ENCODE peak calls at places on chromosomes 4 and X, in six cellular contexts. L, W, K, Z, A and I are unnamed samples.

GRCh38 chrX:93874554-93874953 is 200.5 kb downstream of the FAM133A start:
- DNase-seq in W (peak), K (no peak), Z (no peak), A (peak), L (no peak), I (peak)

GRCh38 chrX:65407157-65407626 is 127.4 kb downstream of the LAS1L start:
- DNase-seq in W (no peak), A (no peak), Z (no peak), L (no peak), K (no peak), I (no peak)

GRCh38 chr4:102826890-102827673 is at the start of gene UBE2D3:
- DNase-seq in A (peak), K (peak), W (peak), L (peak), Z (peak), I (peak)

GRCh38 chr4:68907230-68907629 is 44.4 kb downstream of the UGT2A3 start:
- DNase-seq in Z (no peak), A (no peak), L (no peak), W (no peak), K (no peak), I (peak)

GRCh38 chr4:100841911-100842310 is 324.1 kb upstream of the EMCN start:
- DNase-seq in K (no peak), Z (no peak), W (peak), L (peak), A (peak), I (peak)

GRCh38 chr4:61443813-61444510 is 243.8 kb downstream of the ADGRL3 start:
- DNase-seq in W (peak), L (peak), Z (no peak), A (peak), K (no peak), I (peak)

GRCh38 chr4:126955292-126956191 is 677.2 kb upstream of the INTU start:
- DNase-seq in A (no peak), L (no peak), W (no peak), K (no peak), Z (no peak), I (no peak)

GRCh38 chr4:99087887-99088484 is 602 bp downstream of the ADH5 start:
- DNase-seq in Z (peak), L (peak), A (peak), K (peak), W (peak), I (peak)

GRCh38 chrX:105845661-105846060 is 23.3 kb downstream of the NRK start:
- DNase-seq in L (no peak), W (no peak), K (no peak), A (no peak), Z (no peak), I (no peak)

GRCh38 chr4:10028910-10029309 is 7.6 kb upstream of the SLC2A9 start:
- DNase-seq in A (peak), Z (no peak), W (no peak), K (no peak), L (no peak), I (no peak)

GRCh38 chrX:119885554-119886428 is 9.9 kb upstream of the AKAP14 start:
- DNase-seq in W (peak), A (peak), K (no peak), Z (no peak), L (peak), I (no peak)

GRCh38 chr4:47907247-47907646 is 7.1 kb downstream of the NFXL1 start:
- DNase-seq in W (no peak), A (no peak), K (no peak), Z (no peak), L (no peak), I (no peak)

GRCh38 chr4:39802005-39802404 is 104.1 kb downstream of the UBE2K start:
- DNase-seq in W (no peak), Z (no peak), K (no peak), A (no peak), L (no peak), I (no peak)

GRCh38 chr4:184806246-184806550 is 19.6 kb downstream of the ACSL1 start:
- DNase-seq in W (no peak), Z (no peak), K (no peak), L (no peak), A (no peak), I (no peak)
- H3K4me3 ChIP-seq in W (no peak), Z (no peak), K (no peak), L (no peak), A (no peak), I (no peak)

DNA sequence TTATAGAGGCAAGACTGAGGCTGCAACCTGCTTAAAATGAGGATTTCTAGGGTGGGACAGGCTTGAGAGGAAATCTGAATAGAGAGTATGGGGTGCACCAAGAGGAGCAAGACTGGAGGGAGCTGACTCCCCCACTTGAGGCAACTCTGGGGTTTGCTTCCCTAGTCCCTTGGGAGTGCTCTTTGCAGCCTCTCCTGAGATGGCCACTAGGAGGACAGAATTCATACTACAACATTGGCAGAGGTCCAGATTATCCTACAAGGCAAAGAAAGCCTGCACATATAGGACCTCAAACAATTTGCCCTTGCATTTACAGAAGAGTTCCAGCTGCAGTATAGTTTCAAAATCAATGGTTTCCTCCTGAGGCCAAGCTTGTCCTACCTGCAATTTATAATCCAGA is 830.9 kb downstream of the TECRL start:
- DNase-seq in Z (no peak), K (no peak), A (no peak), L (no peak), W (no peak), I (no peak)
- TF ChIP-seq CTCF in Z (no peak), K (no peak), A (no peak), L (no peak), W (no peak), I (no peak)

GRCh38 chrX:108361316-108361715 is 76.9 kb downstream of the COL4A6 start:
- DNase-seq in W (peak), A (no peak), Z (no peak), K (no peak), L (peak), I (peak)

GRCh38 chrX:108362026-108362425 is 76.2 kb downstream of the COL4A6 start:
- DNase-seq in K (no peak), L (peak), A (peak), W (no peak), Z (no peak), I (no peak)

DNA sequence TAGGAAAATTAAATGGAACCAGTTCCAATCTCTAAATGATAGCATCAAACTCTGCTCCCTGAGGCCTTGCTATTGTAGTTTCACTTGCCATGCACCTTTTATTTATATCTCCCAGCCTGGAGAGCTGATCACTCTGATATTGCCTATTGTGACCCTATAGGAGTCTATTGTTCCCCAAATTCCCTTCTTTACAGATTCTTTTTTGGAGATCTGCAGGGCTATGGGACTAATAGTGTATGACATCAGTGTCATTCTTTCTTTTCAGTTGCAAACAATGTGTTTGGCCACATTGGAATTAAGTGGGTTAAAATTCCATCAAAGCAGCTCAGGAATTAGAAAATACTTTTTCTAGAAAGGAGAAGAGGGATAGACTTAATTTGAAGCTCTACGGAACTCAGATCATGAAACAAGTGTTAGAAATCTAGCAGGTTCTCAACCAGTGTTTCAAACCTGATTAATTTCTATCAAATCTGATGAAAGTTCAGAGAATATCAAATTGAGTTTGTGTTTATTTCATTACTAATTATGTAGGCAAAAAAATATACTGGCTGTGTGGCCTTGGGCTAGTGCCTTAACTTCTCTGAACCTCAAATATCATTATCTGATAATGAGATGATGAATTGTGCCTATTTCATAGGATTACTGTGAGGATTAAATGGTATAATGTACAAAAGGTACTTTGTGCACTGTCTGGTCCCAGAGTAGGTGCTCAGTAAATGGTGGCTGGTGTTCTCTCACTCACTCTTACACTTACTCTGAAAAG is 71.4 kb downstream of the COL4A6 start:
- DNase-seq in A (no peak), Z (no peak), L (no peak), K (no peak), W (no peak), I (no peak)
- H3K4me3 ChIP-seq in A (no peak), Z (no peak), L (no peak), K (no peak), W (no peak), I (no peak)

GRCh38 chr4:108094923-108095482 is 73.7 kb downstream of the LEF1 start:
- DNase-seq in W (no peak), K (no peak), A (no peak), Z (no peak), L (no peak), I (no peak)
- TF ChIP-seq CTCF in W (no peak), K (no peak), A (no peak), Z (peak), L (no peak), I (no peak)

DNA sequence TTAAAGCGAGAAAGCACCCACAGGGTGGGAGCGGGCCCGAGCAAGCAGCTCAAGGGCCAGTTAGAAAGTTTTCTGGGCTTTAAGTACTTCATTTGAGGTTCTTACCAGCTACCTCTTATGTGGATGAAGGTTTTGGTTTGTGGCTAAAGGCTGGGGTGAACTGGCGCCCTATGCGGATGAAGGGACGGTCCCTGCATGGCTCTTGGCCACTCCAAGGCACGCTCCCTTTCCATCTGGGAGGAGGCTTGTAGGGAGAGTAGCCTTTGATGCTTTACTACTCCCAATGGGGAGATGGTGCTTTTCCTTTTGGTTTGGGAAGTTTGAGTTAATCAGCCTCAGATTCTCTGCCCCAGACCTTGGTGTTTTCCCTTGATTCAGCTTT is 17.7 kb downstream of the MRFAP1 start:
- DNase-seq in Z (no peak), A (no peak), L (peak), K (no peak), W (no peak), I (no peak)
- H3K4me3 ChIP-seq in Z (peak), A (no peak), L (no peak), K (no peak), W (no peak), I (no peak)